ENCODE peak calls at places on chromosomes 4 and X, in seven cellular contexts. X, N, W, M, T, I and B are unnamed samples. For H3K4me1, the result is how much of the 10 kb centered on the place peaks cover.

GRCh38 chrX:121858867-121859647 is 811.6 kb downstream of the GLUD2 start:
- DNase-seq in X (no peak), N (no peak), W (no peak), M (no peak), T (no peak), I (no peak), B (no peak)

GRCh38 chrX:134688181-134688580 is 29.9 kb upstream of the PLAC1 start:
- DNase-seq in X (no peak), N (no peak), W (no peak), M (no peak), T (no peak), I (no peak), B (no peak)

GRCh38 chr4:80155286-80155982 is 41.9 kb upstream of the PRDM8 start:
- DNase-seq in X (no peak), N (no peak), W (no peak), M (no peak), T (no peak), I (peak), B (no peak)

GRCh38 chr4:185734214-185734613 is 77.8 kb downstream of the SORBS2 start:
- DNase-seq in X (no peak), N (no peak), W (no peak), M (no peak), T (no peak), I (no peak), B (no peak)

GRCh38 chr4:105600256-105600655 is 47.8 kb downstream of the ARHGEF38 start:
- DNase-seq in X (no peak), N (no peak), W (no peak), M (no peak), T (no peak), I (no peak), B (no peak)

GRCh38 chr4:2290974-2291704 is 29.2 kb upstream of the MXD4 start:
- DNase-seq in X (no peak), N (no peak), W (no peak), M (no peak), T (peak), I (no peak), B (no peak)

GRCh38 chr4:143251348-143251747 is 66.6 kb downstream of the USP38 start:
- DNase-seq in X (no peak), N (no peak), W (no peak), M (no peak), T (no peak), I (no peak), B (no peak)

GRCh38 chr4:150543042-150543441 is 38.9 kb upstream of the MAB21L2 start:
- DNase-seq in X (no peak), N (no peak), W (no peak), M (no peak), T (no peak), I (no peak), B (no peak)

GRCh38 chr4:138975225-138975624 is 40.4 kb upstream of the NOCT start:
- DNase-seq in X (no peak), N (no peak), W (peak), M (peak), T (peak), I (peak), B (no peak)

GRCh38 chr4:38860788-38861424 is 4.3 kb upstream of the TLR6 start:
- DNase-seq in X (peak), N (no peak), W (peak), M (peak), T (peak), I (no peak), B (peak)

GRCh38 chrX:101764538-101764937 is 104.9 kb upstream of the ARMCX2 start:
- DNase-seq in X (no peak), N (peak), W (peak), M (no peak), T (no peak), I (no peak), B (no peak)

GRCh38 chrX:102546818-102547493 is 30.4 kb upstream of the TMSB15A start:
- DNase-seq in X (no peak), N (no peak), W (no peak), M (no peak), T (peak), I (no peak), B (no peak)

GRCh38 chr4:183409956-183410355 is 34.5 kb upstream of the CDKN2AIP start:
- DNase-seq in X (no peak), N (no peak), W (no peak), M (no peak), T (no peak), I (peak), B (no peak)

GRCh38 chr4:10003666-10004065 is 17.6 kb downstream of the SLC2A9 start:
- DNase-seq in X (no peak), N (no peak), W (no peak), M (no peak), T (no peak), I (no peak), B (no peak)

GRCh38 chr4:138668309-138668708 is 347.3 kb upstream of the NOCT start:
- DNase-seq in X (no peak), N (no peak), W (no peak), M (no peak), T (no peak), I (no peak), B (no peak)

GRCh38 chrX:147894332-147894870 is 17.3 kb upstream of the FMR1 start:
- DNase-seq in X (no peak), N (no peak), W (no peak), M (no peak), T (no peak), I (no peak), B (no peak)

GRCh38 chr4:46506876-46507275 is 116.9 kb upstream of the GABRA2 start:
- DNase-seq in X (no peak), N (peak), W (no peak), M (no peak), T (no peak), I (no peak), B (no peak)

GRCh38 chrX:123884809-123885408 is 25.1 kb downstream of the XIAP start:
- DNase-seq in X (peak), N (peak), W (peak), M (no peak), T (no peak), I (peak), B (peak)

GRCh38 chr4:2673157-2673556 is 83.0 kb downstream of the TNIP2 start:
- DNase-seq in X (no peak), N (peak), W (no peak), M (no peak), T (no peak), I (no peak), B (no peak)

GRCh38 chr4:188661502-188661901 is 522.3 kb downstream of the TRIML1 start:
- DNase-seq in X (peak), N (no peak), W (no peak), M (no peak), T (no peak), I (no peak), B (no peak)

GRCh38 chr4:57089549-57089948 is 20.6 kb downstream of the IGFBP7 start:
- DNase-seq in X (no peak), N (no peak), W (no peak), M (no peak), T (no peak), I (no peak), B (no peak)

GRCh38 chr4:33923469-33923868 is 2320.8 kb downstream of the ARAP2 start:
- DNase-seq in X (no peak), N (no peak), W (no peak), M (no peak), T (no peak), I (no peak), B (no peak)

GRCh38 chrX:141341743-141342142 is 99.4 kb upstream of the SPANXC start:
- DNase-seq in X (peak), N (no peak), W (no peak), M (no peak), T (no peak), I (no peak), B (no peak)

GRCh38 chrX:19660604-19661003 is 145.3 kb upstream of the MAP3K15 start:
- DNase-seq in X (no peak), N (no peak), W (no peak), M (no peak), T (no peak), I (no peak), B (no peak)

GRCh38 chrX:133364201-133364600 is 51.1 kb downstream of the GPC4 start:
- DNase-seq in X (peak), N (no peak), W (no peak), M (no peak), T (no peak), I (no peak), B (no peak)

GRCh38 chr4:73870778-73871177 is 1.6 kb downstream of the CXCL1 start:
- DNase-seq in X (no peak), N (peak), W (no peak), M (no peak), T (no peak), I (no peak), B (no peak)

GRCh38 chr4:125961626-125962025 is 646.9 kb downstream of the FAT4 start:
- DNase-seq in X (no peak), N (no peak), W (no peak), M (no peak), T (no peak), I (no peak), B (no peak)

GRCh38 chr4:109432676-109433075 is 939 bp upstream of the SEC24B start:
- DNase-seq in X (peak), N (peak), W (peak), M (no peak), T (no peak), I (peak), B (no peak)

GRCh38 chr4:7744131-7744804 is 195.4 kb downstream of the AFAP1 start:
- DNase-seq in X (no peak), N (no peak), W (no peak), M (no peak), T (no peak), I (no peak), B (no peak)

GRCh38 chrX:56793533-56794320 is 64.7 kb downstream of the NBDY start:
- DNase-seq in X (no peak), N (no peak), W (no peak), M (peak), T (peak), I (no peak), B (no peak)

GRCh38 chr4:152807294-152807829 is 27.6 kb downstream of the ARFIP1 start:
- DNase-seq in X (peak), N (peak), W (no peak), M (no peak), T (no peak), I (no peak), B (no peak)

GRCh38 chr4:104815593-104816156 is 321.0 kb upstream of the CXXC4 start:
- DNase-seq in X (no peak), N (no peak), W (no peak), M (no peak), T (no peak), I (no peak), B (no peak)

GRCh38 chrX:68660746-68661145 is 13.3 kb downstream of the STARD8 start:
- DNase-seq in X (no peak), N (no peak), W (no peak), M (no peak), T (no peak), I (no peak), B (no peak)

GRCh38 chrX:18271725-18272124 is 51.0 kb upstream of the BEND2 start:
- DNase-seq in X (no peak), N (no peak), W (no peak), M (no peak), T (no peak), I (no peak), B (no peak)

DNA sequence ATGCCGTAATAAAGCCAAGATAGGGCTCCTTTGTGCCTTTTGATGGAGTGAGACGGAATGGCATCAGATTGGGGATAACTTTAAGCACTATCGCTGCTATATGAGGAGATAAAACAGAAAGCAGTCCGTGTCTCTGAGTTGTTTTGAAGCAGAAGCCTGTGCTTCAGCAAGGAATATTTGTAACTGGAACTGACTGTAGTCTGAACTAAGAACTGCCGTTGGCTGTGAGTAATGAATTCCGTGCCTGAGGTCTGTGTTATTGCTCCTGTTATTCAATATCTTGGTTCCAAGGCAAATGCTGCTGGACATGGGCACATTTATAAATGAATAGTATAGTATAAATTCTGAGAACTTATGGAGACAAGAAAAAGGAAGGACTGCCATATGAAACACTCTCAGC is 297.3 kb downstream of the ANKRD50 start:
- DNase-seq in X (peak), N (no peak), W (no peak), M (no peak), T (no peak), I (no peak), B (no peak)
- H3K4me1 ChIP-seq in X (under half), N (under half), W (under half), M (under half), T (under half), I (under half), B (under half)

GRCh38 chr4:37531156-37531555 is 155.0 kb downstream of the RELL1 start:
- DNase-seq in X (no peak), N (no peak), W (no peak), M (no peak), T (no peak), I (peak), B (no peak)
- H3K23ac ChIP-seq in X (no peak), N (no peak), W (no peak), M (no peak), T (no peak), I (no peak), B (no peak)

GRCh38 chr4:16230308-16230707 is 4.0 kb upstream of the TAPT1 start:
- DNase-seq in X (no peak), N (no peak), W (no peak), M (no peak), T (no peak), I (no peak), B (no peak)
- H3K4me1 ChIP-seq in X (under half), N (under half), W (under half), M (under half), T (under half), I (under half), B (under half)

DNA sequence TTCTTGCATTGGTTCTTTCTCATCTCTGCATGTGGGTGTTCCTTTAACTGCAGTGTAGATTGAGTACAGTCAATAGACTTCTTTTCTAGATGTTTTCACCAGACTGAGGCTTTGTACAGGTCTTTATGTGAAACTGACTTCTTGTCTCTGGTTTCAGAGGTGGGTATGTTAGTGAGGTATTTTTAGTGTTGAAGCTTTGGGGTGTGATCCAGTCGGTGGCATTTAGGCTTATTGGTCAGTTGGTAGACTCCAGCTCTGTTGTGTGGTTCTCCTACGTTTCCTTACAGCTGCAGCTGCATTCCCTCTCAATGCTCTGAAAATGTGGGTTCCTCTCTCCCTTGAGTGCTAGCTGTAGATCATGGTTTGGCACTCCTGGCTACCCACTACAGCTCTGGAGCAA is 21.3 kb upstream of the AMBN start:
- DNase-seq in X (no peak), N (no peak), W (no peak), M (no peak), T (no peak), I (no peak), B (no peak)
- H3K23ac ChIP-seq in X (no peak), N (no peak), W (no peak), M (no peak), T (no peak), I (no peak), B (no peak)

DNA sequence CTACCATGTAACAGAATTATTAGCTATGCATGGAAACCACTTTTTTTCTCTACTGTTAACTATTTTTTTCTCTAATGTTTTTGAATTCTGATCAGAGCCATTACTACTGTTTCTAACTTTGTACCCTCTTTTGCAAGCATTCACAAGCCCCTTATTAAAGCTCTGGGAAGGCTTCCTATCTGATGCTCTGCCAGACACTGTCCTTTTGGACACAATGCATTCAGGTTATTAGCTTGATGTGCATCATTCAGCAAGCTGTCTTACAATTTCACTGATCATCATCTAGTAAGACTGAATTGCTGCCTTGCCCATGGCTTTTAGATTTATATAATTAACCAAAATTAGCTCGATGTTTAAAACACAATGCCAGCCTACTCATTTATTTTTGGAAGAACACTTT is 155.1 kb downstream of the NR3C2 start:
- DNase-seq in X (no peak), N (no peak), W (no peak), M (no peak), T (no peak), I (no peak), B (no peak)
- H3K4me1 ChIP-seq in X (under half), N (under half), W (under half), M (under half), T (under half), I (under half), B (under half)

DNA sequence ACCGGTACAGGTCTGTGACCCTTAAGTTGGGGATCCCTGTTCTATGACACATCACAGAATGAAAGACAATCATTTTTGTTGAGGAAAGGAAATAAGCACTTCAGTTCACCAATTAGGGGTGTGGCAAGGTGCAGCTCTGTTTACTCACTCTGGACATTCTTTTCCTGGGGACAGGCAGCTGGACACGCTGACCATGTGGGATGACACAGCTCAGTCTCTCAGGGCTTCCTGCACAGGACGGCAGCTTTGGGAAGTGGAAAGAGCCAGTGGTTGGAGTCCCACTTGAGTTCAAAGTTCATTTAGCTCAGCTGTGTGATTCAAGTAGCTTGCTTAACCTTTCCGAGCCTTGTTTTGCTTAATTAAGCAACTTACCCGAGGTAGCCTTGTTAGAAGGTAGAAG is 55.7 kb downstream of the NDNF start:
- DNase-seq in X (no peak), N (no peak), W (no peak), M (no peak), T (no peak), I (no peak), B (no peak)
- H3K23ac ChIP-seq in X (no peak), N (no peak), W (no peak), M (no peak), T (no peak), I (no peak), B (no peak)

GRCh38 chrX:53282313-53282712 is 929 bp upstream of the IQSEC2 start:
- DNase-seq in X (no peak), N (no peak), W (no peak), M (no peak), T (no peak), I (no peak), B (no peak)

GRCh38 chrX:53280703-53281320 is 572 bp downstream of the IQSEC2 start:
- DNase-seq in X (peak), N (peak), W (peak), M (no peak), T (no peak), I (peak), B (no peak)

GRCh38 chrX:53280316-53280702 is 1.1 kb downstream of the IQSEC2 start:
- DNase-seq in X (no peak), N (no peak), W (no peak), M (no peak), T (no peak), I (no peak), B (no peak)

GRCh38 chrX:53283099-53283498 is 1.7 kb upstream of the IQSEC2 start:
- DNase-seq in X (no peak), N (no peak), W (no peak), M (no peak), T (no peak), I (no peak), B (no peak)

DNA sequence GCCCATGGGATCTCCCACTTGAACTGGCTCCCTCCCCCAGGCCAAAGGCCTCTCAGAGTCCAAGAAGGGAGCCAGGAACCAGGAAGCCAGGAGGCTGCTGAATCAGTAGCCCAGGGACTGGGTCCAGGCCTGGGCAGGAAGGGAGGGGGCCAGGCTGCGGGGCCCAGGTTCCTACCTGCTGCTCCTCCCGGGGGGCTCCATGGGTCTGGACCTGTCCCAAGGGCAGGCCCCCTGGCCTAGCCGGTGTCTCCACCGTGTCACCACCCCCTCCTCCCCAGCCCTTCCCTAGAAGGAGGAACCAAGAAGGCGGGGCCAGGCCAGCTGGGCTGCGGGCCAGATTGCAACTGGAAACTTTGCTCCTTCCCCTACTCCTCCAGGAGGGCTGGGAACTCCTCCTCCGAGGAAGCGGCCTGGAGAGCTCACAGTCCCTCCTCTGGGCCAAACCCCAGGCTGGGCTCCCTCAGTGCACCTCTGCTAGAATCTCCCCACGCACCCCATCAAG is at the start of gene IQSEC2:
- DNase-seq in X (peak), N (peak), W (peak), M (peak), T (peak), I (peak), B (no peak)
- H3K4me1 ChIP-seq in X (under half), N (under half), W (under half), M (under half), T (under half), I (under half), B (under half)

GRCh38 chr4:26787461-26788340 is 72.9 kb upstream of the STIM2 start:
- DNase-seq in X (peak), N (peak), W (peak), M (peak), T (peak), I (no peak), B (no peak)
- H3K23ac ChIP-seq in X (peak), N (no peak), W (no peak), M (no peak), T (no peak), I (no peak), B (no peak)

DNA sequence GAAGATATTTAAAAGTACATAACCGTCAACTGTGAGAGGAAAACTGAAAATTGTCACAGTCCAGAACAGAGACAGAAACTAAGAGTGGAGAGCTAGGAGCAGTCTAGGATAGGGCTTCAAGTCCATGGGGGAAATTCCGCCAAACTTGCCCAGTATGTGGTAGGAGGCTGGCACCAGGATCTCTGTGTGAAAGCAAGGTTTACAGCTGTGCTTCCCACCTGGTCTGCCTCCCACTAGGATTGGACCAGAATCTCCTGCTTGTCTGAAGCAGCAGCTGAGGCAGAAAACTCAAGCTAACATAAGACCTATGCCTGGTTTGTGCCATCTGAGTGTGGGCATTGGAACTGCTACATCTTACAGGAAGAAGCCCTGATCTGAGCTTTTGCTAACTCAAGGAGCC is 18.6 kb upstream of the FHL1 start:
- DNase-seq in X (no peak), N (no peak), W (no peak), M (no peak), T (no peak), I (no peak), B (no peak)
- H3K4me1 ChIP-seq in X (under half), N (under half), W (under half), M (under half), T (under half), I (under half), B (under half)